ENCODE peak calls at places on chromosomes 7 and 10, in six cellular contexts. W, T, L, C, I and E are unnamed samples. For H3K4me1, the result is how much of the 10 kb centered on the place peaks cover.

GRCh38 chr7:156751319-156751718 is 110.7 kb downstream of the RNF32 start:
- DNase-seq in W (no peak), C (no peak), I (no peak), T (no peak), L (no peak), E (no peak)

GRCh38 chr10:114208351-114208750 is 29.2 kb downstream of the TDRD1 start:
- DNase-seq in I (no peak), C (no peak), W (no peak), L (no peak), T (no peak), E (no peak)

GRCh38 chr7:123712619-123713018 is 36.2 kb downstream of the WASL start:
- DNase-seq in W (no peak), I (no peak), L (no peak), T (no peak), C (no peak), E (no peak)

GRCh38 chr10:108469940-108470339 is 1305.4 kb upstream of the SORCS1 start:
- DNase-seq in I (no peak), C (no peak), T (no peak), W (no peak), L (no peak), E (no peak)

GRCh38 chr7:100875356-100875751 is 451 bp downstream of the SRRT start:
- DNase-seq in C (no peak), T (no peak), I (no peak), W (peak), L (no peak), E (no peak)

GRCh38 chr7:117446220-117446815 is 19.0 kb upstream of the ASZ1 start:
- DNase-seq in T (no peak), C (no peak), I (no peak), W (no peak), L (no peak), E (no peak)

GRCh38 chr7:11831727-11832495 is at the start of gene THSD7A:
- DNase-seq in T (peak), I (no peak), C (peak), W (peak), L (peak), E (peak)

GRCh38 chr10:47368431-47369180 is 15.5 kb downstream of the ZNF488 start:
- DNase-seq in T (no peak), C (no peak), L (no peak), I (no peak), W (no peak), E (no peak)

GRCh38 chr7:138519061-138519798 is 59.2 kb downstream of the TRIM24 start:
- DNase-seq in W (no peak), I (no peak), C (no peak), L (no peak), T (no peak), E (no peak)

GRCh38 chr10:103854265-103854686 is 1.1 kb downstream of the SH3PXD2A start:
- DNase-seq in C (peak), T (no peak), W (no peak), I (no peak), L (no peak), E (no peak)

GRCh38 chr10:58952162-58952561 is 224.3 kb upstream of the PHYHIPL start:
- DNase-seq in T (no peak), W (no peak), I (no peak), C (no peak), L (no peak), E (no peak)

GRCh38 chr7:71131256-71131752 is 640 bp upstream of the GALNT17 start:
- DNase-seq in I (peak), W (peak), C (peak), T (peak), L (no peak), E (peak)

GRCh38 chr10:7559447-7559846 is 107.3 kb downstream of the ITIH5 start:
- DNase-seq in W (no peak), L (no peak), I (no peak), C (no peak), T (no peak), E (no peak)

DNA sequence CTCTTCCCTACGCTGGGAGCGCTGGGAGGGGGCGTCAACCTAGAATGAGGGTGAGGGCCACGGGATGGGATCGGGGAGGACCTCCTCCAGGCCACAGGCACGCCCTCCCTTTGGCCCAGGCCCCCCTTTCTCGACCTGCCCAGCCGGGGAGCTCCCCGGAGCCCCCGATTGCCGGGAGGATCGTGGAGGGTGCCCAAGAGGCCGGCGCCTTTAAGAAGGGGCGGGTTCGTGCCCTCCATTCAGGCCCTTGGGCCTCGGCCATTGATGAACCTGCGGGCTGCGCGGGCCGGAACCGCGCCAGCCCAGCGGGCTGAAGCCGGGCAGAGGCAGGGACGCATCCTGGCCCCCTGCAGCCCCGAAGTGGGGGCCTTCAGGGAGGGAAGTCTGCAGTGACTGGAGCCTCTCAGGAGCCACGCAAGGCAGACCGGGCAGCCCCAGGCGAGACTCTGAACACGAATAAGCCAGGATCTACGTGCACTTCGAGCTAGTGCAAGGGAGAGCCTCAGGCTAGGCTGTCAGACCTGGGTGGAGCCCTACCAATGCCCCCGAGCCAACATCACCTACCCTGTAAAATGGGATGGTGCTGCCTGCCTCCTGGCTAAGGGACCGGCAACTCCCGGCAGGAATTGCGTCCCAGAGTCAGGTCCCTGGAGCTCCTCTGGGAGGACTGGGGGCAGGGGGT is 938 bp downstream of the SH2B2 start:
- DNase-seq in C (no peak), T (no peak), W (peak), L (peak), I (no peak), E (no peak)
- H3K4me1 ChIP-seq in C (under half), T (under half), W (under half), L (under half), I (under half), E (under half)

DNA sequence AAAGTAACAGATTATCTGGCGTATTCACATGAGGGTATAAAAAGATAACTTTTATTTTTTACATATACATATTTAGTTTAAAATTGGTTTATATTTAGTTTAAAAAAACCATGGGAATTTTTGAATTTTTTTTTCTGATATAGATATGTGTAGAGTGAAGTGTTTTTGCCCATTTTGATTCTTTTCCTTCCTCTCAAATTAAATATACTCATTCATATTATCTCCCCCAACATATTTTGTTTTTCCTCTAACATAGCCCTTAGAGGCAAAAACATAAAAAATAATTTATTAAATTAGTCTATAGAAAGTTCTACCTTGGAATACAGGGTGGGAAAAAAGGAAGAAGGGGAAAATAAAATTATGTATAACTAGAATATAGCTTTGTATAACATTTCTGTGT is 137.7 kb downstream of the CPED1 start:
- DNase-seq in T (no peak), L (no peak), C (no peak), I (no peak), W (no peak), E (no peak)
- H3K4me3 ChIP-seq in T (no peak), L (no peak), C (no peak), I (no peak), W (no peak), E (no peak)

GRCh38 chr10:53839437-53840039 is 961.5 kb downstream of the PCDH15 start:
- DNase-seq in I (no peak), W (peak), L (no peak), C (no peak), T (no peak), E (no peak)
- TF ChIP-seq CTCF in I (no peak), W (peak), L (peak), C (no peak), T (peak), E (peak)

DNA sequence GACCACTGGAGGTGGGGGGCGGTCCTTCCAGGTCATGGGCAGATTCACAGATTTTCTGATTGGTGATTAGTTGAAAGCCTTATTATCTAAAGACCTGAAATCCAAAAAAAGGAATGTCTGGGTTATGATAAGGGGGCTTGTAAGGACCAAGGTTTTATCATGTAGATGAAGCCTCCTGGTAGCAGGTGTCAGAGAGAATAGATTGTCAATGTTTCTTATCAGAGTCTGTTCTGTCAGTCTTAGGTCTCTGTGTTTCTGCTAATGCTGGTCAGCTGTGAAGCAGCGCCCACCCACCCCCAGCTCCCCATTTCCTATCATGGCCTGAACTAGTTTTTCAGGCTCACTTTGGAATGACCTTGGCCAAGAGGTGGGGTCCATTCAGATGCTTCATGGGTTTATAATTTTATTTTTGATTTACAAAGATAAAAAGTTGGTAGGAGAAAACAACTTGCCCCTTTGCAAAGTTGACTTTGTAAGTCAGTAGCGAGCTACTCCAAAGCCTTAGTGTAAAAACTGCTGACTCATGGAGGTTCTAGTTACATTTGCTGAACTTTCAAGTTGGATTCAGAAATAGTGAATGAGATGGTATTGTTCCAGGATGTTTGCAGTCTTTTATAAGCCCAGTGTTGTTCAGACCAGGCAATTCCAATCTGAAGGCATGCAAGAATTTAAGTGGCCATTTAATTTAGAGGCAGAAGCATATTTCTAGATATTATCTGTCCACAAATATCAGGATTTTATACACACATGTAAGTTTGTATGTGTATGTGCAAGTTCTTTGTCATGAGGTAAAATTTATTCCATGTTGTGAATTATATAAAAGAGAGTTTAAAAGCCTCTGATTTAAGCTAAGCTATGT is 21.4 kb downstream of the TES start:
- DNase-seq in L (no peak), I (peak), T (no peak), C (no peak), W (no peak), E (no peak)
- H3K4me1 ChIP-seq in L (under half), I (under half), T (under half), C (under half), W (under half), E (under half)

GRCh38 chr10:85492684-85493083 is 873.9 kb downstream of the GRID1 start:
- DNase-seq in L (no peak), C (no peak), I (no peak), W (no peak), T (no peak), E (no peak)
- H3K4me3 ChIP-seq in L (no peak), C (no peak), I (no peak), W (no peak), T (no peak), E (no peak)

GRCh38 chr10:54853883-54854282 is 52.9 kb upstream of the PCDH15 start:
- DNase-seq in W (no peak), T (no peak), I (no peak), C (no peak), L (no peak), E (no peak)

GRCh38 chr10:54854389-54854788 is 53.4 kb upstream of the PCDH15 start:
- DNase-seq in I (no peak), W (no peak), C (no peak), T (no peak), L (no peak), E (no peak)

DNA sequence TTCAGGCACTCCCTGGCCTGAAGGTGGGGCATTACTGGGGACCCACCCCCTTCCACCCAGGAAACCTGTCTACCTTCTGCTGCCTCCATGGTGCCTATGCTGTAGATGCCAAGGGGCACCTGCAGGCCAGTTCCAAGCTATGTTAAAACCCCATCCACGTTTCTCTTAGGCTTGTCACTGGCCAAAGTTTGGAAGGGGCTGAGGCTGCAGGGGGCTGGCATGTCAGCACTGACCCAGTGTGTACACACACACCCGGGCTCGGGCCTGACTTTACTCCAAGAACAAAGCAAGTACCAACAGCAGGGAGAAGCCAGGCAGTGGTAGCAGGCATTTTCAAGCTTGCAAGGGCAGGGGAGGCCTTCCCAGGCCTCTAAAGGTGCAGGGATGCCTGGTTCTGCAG is 53.8 kb upstream of the PCDH15 start:
- DNase-seq in L (no peak), I (no peak), W (no peak), T (no peak), C (no peak), E (no peak)
- TF ChIP-seq CTCF in L (no peak), I (no peak), W (no peak), T (no peak), C (no peak), E (no peak)

GRCh38 chr7:45982132-45982531 is 61.1 kb upstream of the IGFBP3 start:
- DNase-seq in T (no peak), I (no peak), W (no peak), L (no peak), C (no peak), E (no peak)

GRCh38 chr7:45980973-45981372 is 59.9 kb upstream of the IGFBP3 start:
- DNase-seq in W (no peak), C (no peak), I (no peak), T (no peak), L (no peak), E (no peak)

GRCh38 chr7:45979275-45980180 is 58.5 kb upstream of the IGFBP3 start:
- DNase-seq in C (no peak), T (no peak), L (no peak), I (no peak), W (no peak), E (no peak)

GRCh38 chr7:45978731-45979211 is 57.7 kb upstream of the IGFBP3 start:
- DNase-seq in L (no peak), T (no peak), I (no peak), C (no peak), W (no peak), E (no peak)

DNA sequence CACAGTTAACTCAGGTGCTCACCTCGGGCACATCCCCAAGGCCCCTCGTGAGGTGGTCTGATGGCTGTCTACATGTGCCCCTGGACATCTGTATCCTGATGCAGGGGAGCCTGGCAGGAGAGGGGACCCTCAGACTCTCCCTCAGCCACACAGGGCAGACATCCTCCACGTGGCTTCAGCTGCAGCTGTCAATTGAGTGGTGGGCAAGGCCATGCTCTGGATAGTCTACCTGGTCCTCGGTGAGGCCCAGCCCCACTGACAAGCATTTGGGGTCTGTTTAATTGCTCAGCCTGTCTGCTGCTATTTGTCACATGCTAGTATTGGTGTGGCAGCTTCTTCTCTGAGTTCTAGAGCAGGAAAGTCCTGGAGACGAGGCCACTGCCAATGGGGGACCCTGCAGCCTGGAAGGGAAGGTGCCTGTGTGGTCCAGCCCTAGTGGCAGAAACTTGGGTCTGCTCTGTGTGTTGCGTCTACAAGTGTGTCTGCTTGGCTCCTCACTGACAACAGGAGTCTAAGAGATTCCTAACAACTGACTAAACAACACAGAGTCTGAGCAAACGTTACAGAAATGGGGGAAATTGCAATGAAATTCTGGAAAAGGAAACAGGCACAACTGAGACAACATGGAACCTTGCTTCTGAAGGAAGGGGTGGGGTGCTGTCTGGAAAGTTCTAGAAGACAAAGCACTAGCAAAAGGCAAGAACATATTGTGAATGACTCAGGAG is 59.3 kb upstream of the IGFBP3 start:
- DNase-seq in I (no peak), T (no peak), L (no peak), W (no peak), C (no peak), E (no peak)
- H3K4me1 ChIP-seq in I (under half), T (under half), L (under half), W (under half), C (under half), E (under half)

GRCh38 chr7:18961997-18962396 is 155.4 kb downstream of the TWIST1 start:
- DNase-seq in T (no peak), L (no peak), I (no peak), W (no peak), C (no peak), E (no peak)
- H3K4me3 ChIP-seq in T (no peak), L (no peak), I (no peak), W (no peak), C (no peak), E (no peak)

GRCh38 chr10:84534168-84534567 is 205.8 kb downstream of the CCSER2 start:
- DNase-seq in T (no peak), L (no peak), C (no peak), I (no peak), W (no peak), E (no peak)
- TF ChIP-seq CTCF in T (no peak), L (no peak), C (no peak), I (no peak), W (peak), E (peak)